ENCODE peak calls at places on chromosomes 13 and 19, in seven cellular contexts. H, S, E, R, L, G and X are unnamed samples.

GRCh38 chr13:113991676-113992179 is 17.9 kb upstream of the C13orf46 start:
- ATAC-seq in H (no peak), S (no peak), E (no peak), R (no peak), L (no peak), G (peak), X (no peak)

GRCh38 chr13:43026262-43026661 is 2.9 kb downstream of the DNAJC15 start:
- ATAC-seq in H (no peak), S (no peak), E (no peak), R (no peak), L (no peak), G (no peak), X (no peak)

GRCh38 chr13:82655518-82655855 is 1226.8 kb downstream of the SLITRK1 start:
- ATAC-seq in H (no peak), S (peak), E (no peak), R (peak), L (peak), G (no peak), X (peak)

GRCh38 chr19:4130635-4131438 is 6.9 kb upstream of the MAP2K2 start:
- ATAC-seq in H (peak), S (no peak), E (no peak), R (no peak), L (peak), G (peak), X (peak)

GRCh38 chr13:85610024-85610423 is 189.2 kb downstream of the SLITRK6 start:
- ATAC-seq in H (no peak), S (no peak), E (no peak), R (no peak), L (no peak), G (no peak), X (no peak)

GRCh38 chr19:18503337-18503970 is 18.4 kb downstream of the ELL start:
- ATAC-seq in H (no peak), S (no peak), E (no peak), R (no peak), L (no peak), G (peak), X (no peak)

GRCh38 chr13:45316210-45316799 is 24.7 kb downstream of the TPT1 start:
- ATAC-seq in H (no peak), S (no peak), E (no peak), R (no peak), L (no peak), G (no peak), X (no peak)

GRCh38 chr13:110541526-110541920 is 20.0 kb downstream of the RAB20 start:
- ATAC-seq in H (no peak), S (no peak), E (peak), R (peak), L (peak), G (peak), X (peak)

GRCh38 chr19:40610396-40611064 is 9.4 kb downstream of the LTBP4 start:
- ATAC-seq in H (no peak), S (no peak), E (peak), R (peak), L (peak), G (peak), X (peak)

GRCh38 chr13:102648046-102648445 is 46.8 kb downstream of the METTL21C start:
- ATAC-seq in H (no peak), S (no peak), E (no peak), R (no peak), L (no peak), G (no peak), X (no peak)

GRCh38 chr13:108549989-108550388 is 79.4 kb upstream of the MYO16 start:
- ATAC-seq in H (no peak), S (no peak), E (no peak), R (no peak), L (no peak), G (no peak), X (no peak)

GRCh38 chr19:4567584-4568071 is 8.1 kb upstream of the SEMA6B start:
- ATAC-seq in H (peak), S (no peak), E (peak), R (peak), L (peak), G (peak), X (peak)

GRCh38 chr13:77465595-77466195 is 69.8 kb upstream of the SCEL start:
- ATAC-seq in H (no peak), S (no peak), E (no peak), R (no peak), L (no peak), G (no peak), X (peak)

GRCh38 chr19:49231804-49232203 is 74.2 kb downstream of the TRPM4 start:
- ATAC-seq in H (no peak), S (no peak), E (no peak), R (no peak), L (no peak), G (no peak), X (no peak)

GRCh38 chr19:44955500-44956439 is 590 bp downstream of the CLPTM1 start:
- ATAC-seq in H (peak), S (no peak), E (no peak), R (no peak), L (peak), G (no peak), X (no peak)

GRCh38 chr19:10361569-10362011 is 18.8 kb downstream of the TYK2 start:
- ATAC-seq in H (no peak), S (no peak), E (no peak), R (peak), L (no peak), G (no peak), X (no peak)

GRCh38 chr19:22030680-22031079 is 19.9 kb upstream of the ZNF208 start:
- ATAC-seq in H (no peak), S (no peak), E (no peak), R (no peak), L (no peak), G (no peak), X (no peak)

GRCh38 chr13:110726726-110727125 is 13.2 kb downstream of the ING1 start:
- ATAC-seq in H (no peak), S (no peak), E (no peak), R (peak), L (no peak), G (no peak), X (no peak)

GRCh38 chr13:44278164-44278563 is 95.5 kb upstream of the SERP2 start:
- ATAC-seq in H (no peak), S (no peak), E (no peak), R (no peak), L (no peak), G (no peak), X (no peak)

GRCh38 chr19:3291644-3292043 is 67.2 kb downstream of the CELF5 start:
- ATAC-seq in H (no peak), S (no peak), E (no peak), R (no peak), L (no peak), G (no peak), X (no peak)

GRCh38 chr19:38883286-38883685 is 5.2 kb upstream of the RINL start:
- ATAC-seq in H (no peak), S (no peak), E (no peak), R (no peak), L (no peak), G (no peak), X (no peak)

GRCh38 chr19:50669319-50670101 is 20.3 kb downstream of the C19orf81 start:
- ATAC-seq in H (no peak), S (no peak), E (no peak), R (peak), L (peak), G (no peak), X (no peak)

GRCh38 chr13:114109646-114110045 is 22.8 kb downstream of the RASA3 start:
- ATAC-seq in H (no peak), S (no peak), E (no peak), R (no peak), L (no peak), G (no peak), X (no peak)

GRCh38 chr13:35923347-35923746 is 207.8 kb downstream of the DCLK1 start:
- ATAC-seq in H (peak), S (no peak), E (peak), R (no peak), L (no peak), G (no peak), X (no peak)

GRCh38 chr13:71591380-71591779 is 275.6 kb downstream of the DACH1 start:
- ATAC-seq in H (no peak), S (no peak), E (no peak), R (no peak), L (no peak), G (no peak), X (no peak)

GRCh38 chr13:98541701-98542203 is 35.2 kb downstream of the STK24 start:
- ATAC-seq in H (no peak), S (no peak), E (no peak), R (peak), L (peak), G (no peak), X (no peak)

GRCh38 chr19:7699003-7699402 is 2.9 kb downstream of the FCER2 start:
- ATAC-seq in H (no peak), S (no peak), E (no peak), R (no peak), L (no peak), G (no peak), X (no peak)

GRCh38 chr13:23752111-23753001 is 136.8 kb downstream of the MIPEP start:
- ATAC-seq in H (no peak), S (no peak), E (no peak), R (no peak), L (no peak), G (no peak), X (no peak)

GRCh38 chr19:10473192-10473591 is 30.0 kb downstream of the KEAP1 start:
- ATAC-seq in H (no peak), S (no peak), E (no peak), R (no peak), L (no peak), G (no peak), X (no peak)

GRCh38 chr13:100478107-100478809 is 110.3 kb downstream of the GGACT start:
- ATAC-seq in H (no peak), S (no peak), E (no peak), R (peak), L (no peak), G (no peak), X (no peak)

GRCh38 chr13:30551194-30551593 is 66.5 kb upstream of the USPL1 start:
- ATAC-seq in H (peak), S (no peak), E (no peak), R (peak), L (peak), G (peak), X (no peak)

GRCh38 chr19:53942001-53942786 is 20.5 kb upstream of the CACNG8 start:
- ATAC-seq in H (peak), S (no peak), E (no peak), R (no peak), L (no peak), G (no peak), X (no peak)

GRCh38 chr19:29583196-29584006 is 22.7 kb upstream of the POP4 start:
- ATAC-seq in H (no peak), S (no peak), E (no peak), R (no peak), L (no peak), G (no peak), X (no peak)

GRCh38 chr13:48412881-48413351 is at the start of gene LPAR6:
- ATAC-seq in H (peak), S (peak), E (peak), R (peak), L (peak), G (peak), X (peak)

GRCh38 chr13:32528358-32528757 is 10.2 kb downstream of the N4BP2L2 start:
- ATAC-seq in H (no peak), S (no peak), E (no peak), R (no peak), L (no peak), G (peak), X (no peak)

GRCh38 chr19:34429553-34429952 is 1.4 kb downstream of the UBA2 start:
- ATAC-seq in H (no peak), S (no peak), E (no peak), R (no peak), L (no peak), G (no peak), X (no peak)

GRCh38 chr13:45249662-45250061 is 48.8 kb upstream of the KCTD4 start:
- ATAC-seq in H (no peak), S (no peak), E (no peak), R (no peak), L (no peak), G (no peak), X (no peak)

GRCh38 chr13:46389985-46390384 is 2.9 kb upstream of the RUBCNL start:
- ATAC-seq in H (no peak), S (no peak), E (peak), R (peak), L (peak), G (peak), X (peak)
- H3K4me3 ChIP-seq in H (no peak), S (no peak), E (no peak), R (no peak), L (no peak), G (no peak), X (no peak)

DNA sequence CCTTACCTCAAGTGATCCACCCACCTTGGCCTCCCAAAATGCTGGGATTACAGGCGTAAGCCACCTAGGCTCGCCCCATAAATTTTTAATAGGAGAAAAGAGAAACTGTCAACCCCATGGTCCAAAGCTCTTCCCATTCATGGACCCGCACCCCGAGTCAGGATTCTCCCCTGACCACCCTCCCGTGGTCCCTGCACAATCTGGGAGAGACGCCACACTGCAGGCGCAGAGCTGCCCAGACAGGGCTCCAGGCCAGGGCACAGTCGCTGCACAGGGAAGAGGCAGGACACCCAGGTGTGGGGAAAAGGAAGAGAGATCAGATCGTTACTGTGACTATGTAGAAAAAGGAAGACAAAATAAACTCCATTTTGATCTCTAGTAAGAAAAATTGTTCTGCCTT is 54.5 kb downstream of the ZNF93 start:
- ATAC-seq in H (no peak), S (no peak), E (no peak), R (no peak), L (no peak), G (no peak), X (no peak)
- TF ChIP-seq CTCF in H (no peak), S (no peak), E (no peak), R (no peak), L (no peak), G (no peak), X (no peak)

DNA sequence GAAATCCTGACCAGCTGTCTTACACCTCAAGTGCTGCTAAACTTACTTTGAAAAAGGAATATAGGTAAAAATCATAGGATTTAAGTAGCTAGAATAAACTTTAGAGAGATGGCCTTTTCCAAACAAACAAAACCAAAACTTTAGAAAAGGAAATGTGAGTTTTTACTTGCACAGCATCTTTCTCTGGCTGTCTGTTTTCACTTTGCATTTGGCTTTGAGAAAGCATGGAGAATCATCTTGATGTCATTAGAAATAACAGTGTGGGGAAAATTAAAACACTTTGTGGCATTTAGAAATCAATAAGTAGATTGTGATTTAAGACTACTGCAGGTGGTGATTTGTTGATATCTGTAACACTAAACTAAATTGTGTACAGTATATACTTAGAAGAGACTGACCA is 6.0 kb downstream of the WDFY2 start:
- ATAC-seq in H (no peak), S (no peak), E (no peak), R (no peak), L (no peak), G (no peak), X (no peak)
- H3K4me3 ChIP-seq in H (no peak), S (no peak), E (no peak), R (no peak), L (no peak), G (no peak), X (no peak)

GRCh38 chr19:55383789-55384575 is at the start of gene TMEM238:
- ATAC-seq in H (peak), S (no peak), E (no peak), R (peak), L (peak), G (peak), X (peak)

GRCh38 chr19:55384576-55385235 is 614 bp upstream of the TMEM238 start:
- ATAC-seq in H (peak), S (no peak), E (peak), R (peak), L (peak), G (peak), X (no peak)

GRCh38 chr19:55385236-55385748 is 440 bp upstream of the RPL28 start:
- ATAC-seq in H (peak), S (peak), E (peak), R (peak), L (peak), G (peak), X (peak)

GRCh38 chr19:55386515-55386947 is 799 bp downstream of the RPL28 start:
- ATAC-seq in H (no peak), S (no peak), E (no peak), R (no peak), L (no peak), G (no peak), X (no peak)

GRCh38 chr19:55385749-55386514 is at the start of gene RPL28:
- ATAC-seq in H (peak), S (peak), E (peak), R (peak), L (peak), G (peak), X (peak)
- TF ChIP-seq CTCF in H (no peak), S (no peak), E (no peak), R (no peak), L (peak), G (no peak), X (peak)

DNA sequence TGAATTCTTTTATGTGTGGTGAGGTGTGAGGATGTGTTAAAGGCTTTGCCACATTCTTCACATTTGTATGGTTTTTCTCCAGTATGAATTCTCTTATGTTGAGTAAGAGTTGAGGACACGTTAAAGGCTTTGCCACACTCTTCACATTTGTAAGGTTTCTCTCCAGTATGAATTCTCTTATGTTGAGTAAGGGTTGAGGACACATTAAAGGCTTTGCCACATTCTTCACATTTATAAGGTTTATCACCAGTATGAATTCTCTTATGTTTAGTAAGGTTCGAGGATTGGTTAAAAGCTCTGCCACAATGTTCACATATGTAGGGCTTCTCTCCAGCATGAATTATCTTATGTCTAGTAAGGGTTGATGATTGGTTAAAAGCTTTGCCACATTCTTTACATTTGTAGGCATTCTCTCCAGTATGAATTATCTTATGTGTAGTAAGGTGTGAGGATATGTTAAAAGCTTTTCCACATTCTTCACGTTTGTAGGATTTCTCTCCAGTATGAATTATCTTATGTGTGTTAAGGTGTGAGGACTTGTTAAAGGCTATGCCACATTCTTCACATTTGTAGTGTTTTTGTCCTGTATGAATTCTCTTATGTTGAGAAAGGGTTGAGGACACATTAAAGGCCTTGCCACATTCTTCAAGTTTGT is 27.1 kb downstream of the ZNF724 start:
- ATAC-seq in H (no peak), S (no peak), E (no peak), R (no peak), L (no peak), G (no peak), X (no peak)
- H3K4me3 ChIP-seq in H (no peak), S (no peak), E (no peak), R (no peak), L (no peak), G (no peak), X (no peak)

GRCh38 chr13:103953859-103954258 is 887.6 kb upstream of the SLC10A2 start:
- ATAC-seq in H (no peak), S (no peak), E (no peak), R (no peak), L (no peak), G (no peak), X (no peak)

GRCh38 chr13:103948477-103948876 is 882.3 kb upstream of the SLC10A2 start:
- ATAC-seq in H (no peak), S (no peak), E (no peak), R (no peak), L (no peak), G (no peak), X (no peak)

DNA sequence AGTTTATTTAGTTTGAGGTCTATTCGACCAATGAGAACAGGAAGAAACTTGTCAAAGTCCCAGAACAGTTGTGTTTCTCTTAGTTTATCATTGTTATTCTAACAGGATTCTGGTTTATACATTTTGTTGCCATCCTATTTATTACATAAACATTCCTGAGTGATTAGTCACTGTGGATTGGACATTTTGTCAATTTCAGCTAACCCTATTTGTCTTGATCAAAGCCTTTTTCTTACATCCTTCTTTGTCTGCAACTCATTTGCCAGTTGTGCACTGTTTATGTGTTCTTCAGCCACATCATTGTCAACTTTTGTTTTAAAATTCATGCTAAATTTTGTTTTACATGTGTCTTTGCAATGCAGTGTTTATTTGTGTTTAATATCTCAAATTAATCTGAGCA is 886.0 kb upstream of the SLC10A2 start:
- ATAC-seq in H (no peak), S (no peak), E (no peak), R (no peak), L (no peak), G (no peak), X (no peak)
- TF ChIP-seq CTCF in H (no peak), S (no peak), E (no peak), R (no peak), L (no peak), G (no peak), X (no peak)

GRCh38 chr13:103694033-103694432 is 627.8 kb upstream of the SLC10A2 start:
- ATAC-seq in H (no peak), S (no peak), E (no peak), R (no peak), L (no peak), G (no peak), X (no peak)

GRCh38 chr13:103695320-103695719 is 629.1 kb upstream of the SLC10A2 start:
- ATAC-seq in H (no peak), S (no peak), E (no peak), R (no peak), L (no peak), G (no peak), X (no peak)

GRCh38 chr13:103698000-103698399 is 631.8 kb upstream of the SLC10A2 start:
- ATAC-seq in H (no peak), S (no peak), E (no peak), R (no peak), L (no peak), G (no peak), X (no peak)

GRCh38 chr13:103692442-103692841 is 626.2 kb upstream of the SLC10A2 start:
- ATAC-seq in H (no peak), S (no peak), E (no peak), R (no peak), L (no peak), G (no peak), X (no peak)

GRCh38 chr13:103694471-103694870 is 628.3 kb upstream of the SLC10A2 start:
- ATAC-seq in H (no peak), S (no peak), E (no peak), R (no peak), L (no peak), G (no peak), X (no peak)
- H3K4me3 ChIP-seq in H (no peak), S (no peak), E (no peak), R (no peak), L (no peak), G (no peak), X (no peak)